ENCODE peak calls at places on chromosomes 16 and 17, in eight cellular contexts. One of them, this sample, is unnamed.

GRCh38 chr17:32903774-32904673 is 23.9 kb upstream of the TMEM98 start:
- DNase-seq in dorsolateral prefrontal cortex: no peak
- DNase-seq in GM13977: no peak
- DNase-seq in neural crest cell: no peak
- DNase-seq in CD8-positive, alpha-beta T cell: no peak
- DNase-seq in OCI-LY7: no peak
- DNase-seq in adrenal gland: no peak
- DNase-seq in esophagus muscularis mucosa: peak
- DNase-seq in this sample: no peak

GRCh38 chr17:48910370-48910769 is 2.2 kb downstream of the UBE2Z start:
- DNase-seq in dorsolateral prefrontal cortex: no peak
- DNase-seq in GM13977: no peak
- DNase-seq in CD8-positive, alpha-beta T cell: no peak
- DNase-seq in neural crest cell: no peak
- DNase-seq in adrenal gland: no peak
- DNase-seq in esophagus muscularis mucosa: no peak
- DNase-seq in OCI-LY7: no peak
- DNase-seq in this sample: no peak

GRCh38 chr17:43030137-43030767 is 5.2 kb downstream of the RND2 start:
- DNase-seq in neural crest cell: no peak
- DNase-seq in OCI-LY7: no peak
- DNase-seq in CD8-positive, alpha-beta T cell: no peak
- DNase-seq in adrenal gland: no peak
- DNase-seq in dorsolateral prefrontal cortex: no peak
- DNase-seq in GM13977: no peak
- DNase-seq in esophagus muscularis mucosa: no peak
- DNase-seq in this sample: no peak

GRCh38 chr16:20020976-20021375 is 52.7 kb downstream of the GPR139 start:
- DNase-seq in GM13977: no peak
- DNase-seq in adrenal gland: no peak
- DNase-seq in dorsolateral prefrontal cortex: no peak
- DNase-seq in esophagus muscularis mucosa: no peak
- DNase-seq in CD8-positive, alpha-beta T cell: no peak
- DNase-seq in OCI-LY7: no peak
- DNase-seq in neural crest cell: no peak
- DNase-seq in this sample: no peak

GRCh38 chr17:48044851-48045250 is 3.3 kb upstream of the NFE2L1 start:
- DNase-seq in CD8-positive, alpha-beta T cell: no peak
- DNase-seq in adrenal gland: no peak
- DNase-seq in GM13977: no peak
- DNase-seq in dorsolateral prefrontal cortex: no peak
- DNase-seq in esophagus muscularis mucosa: no peak
- DNase-seq in neural crest cell: no peak
- DNase-seq in OCI-LY7: no peak
- DNase-seq in this sample: no peak

GRCh38 chr17:55852734-55853133 is 101.9 kb downstream of the PCTP start:
- DNase-seq in OCI-LY7: peak
- DNase-seq in CD8-positive, alpha-beta T cell: no peak
- DNase-seq in GM13977: no peak
- DNase-seq in neural crest cell: no peak
- DNase-seq in dorsolateral prefrontal cortex: no peak
- DNase-seq in adrenal gland: no peak
- DNase-seq in esophagus muscularis mucosa: no peak
- DNase-seq in this sample: no peak

GRCh38 chr17:30031214-30031869 is 85.3 kb upstream of the NSRP1 start:
- DNase-seq in neural crest cell: no peak
- DNase-seq in OCI-LY7: peak
- DNase-seq in CD8-positive, alpha-beta T cell: no peak
- DNase-seq in GM13977: peak
- DNase-seq in adrenal gland: no peak
- DNase-seq in dorsolateral prefrontal cortex: no peak
- DNase-seq in esophagus muscularis mucosa: no peak
- DNase-seq in this sample: peak

GRCh38 chr16:3590736-3591435 is 13.7 kb upstream of the NLRC3 start:
- DNase-seq in GM13977: peak
- DNase-seq in OCI-LY7: no peak
- DNase-seq in esophagus muscularis mucosa: no peak
- DNase-seq in neural crest cell: no peak
- DNase-seq in adrenal gland: no peak
- DNase-seq in dorsolateral prefrontal cortex: no peak
- DNase-seq in CD8-positive, alpha-beta T cell: no peak
- DNase-seq in this sample: no peak

GRCh38 chr17:29682987-29683386 is 60.3 kb upstream of the CORO6 start:
- DNase-seq in dorsolateral prefrontal cortex: no peak
- DNase-seq in OCI-LY7: no peak
- DNase-seq in GM13977: no peak
- DNase-seq in neural crest cell: no peak
- DNase-seq in adrenal gland: no peak
- DNase-seq in CD8-positive, alpha-beta T cell: no peak
- DNase-seq in esophagus muscularis mucosa: no peak
- DNase-seq in this sample: no peak

GRCh38 chr17:64736804-64737492 is 74.8 kb upstream of the SMURF2 start:
- DNase-seq in esophagus muscularis mucosa: no peak
- DNase-seq in dorsolateral prefrontal cortex: no peak
- DNase-seq in CD8-positive, alpha-beta T cell: peak
- DNase-seq in adrenal gland: peak
- DNase-seq in OCI-LY7: peak
- DNase-seq in neural crest cell: peak
- DNase-seq in GM13977: no peak
- DNase-seq in this sample: no peak

GRCh38 chr16:81137754-81138153 is 41.6 kb upstream of the GCSH start:
- DNase-seq in OCI-LY7: no peak
- DNase-seq in dorsolateral prefrontal cortex: no peak
- DNase-seq in CD8-positive, alpha-beta T cell: no peak
- DNase-seq in GM13977: no peak
- DNase-seq in neural crest cell: no peak
- DNase-seq in esophagus muscularis mucosa: no peak
- DNase-seq in adrenal gland: no peak
- DNase-seq in this sample: no peak

GRCh38 chr16:81137012-81137335 is 40.8 kb upstream of the GCSH start:
- DNase-seq in neural crest cell: no peak
- DNase-seq in CD8-positive, alpha-beta T cell: no peak
- DNase-seq in esophagus muscularis mucosa: no peak
- DNase-seq in OCI-LY7: no peak
- DNase-seq in GM13977: no peak
- DNase-seq in dorsolateral prefrontal cortex: no peak
- DNase-seq in adrenal gland: peak
- DNase-seq in this sample: no peak

GRCh38 chr16:81140930-81141780 is 45.0 kb upstream of the GCSH start:
- DNase-seq in CD8-positive, alpha-beta T cell: no peak
- DNase-seq in neural crest cell: no peak
- DNase-seq in esophagus muscularis mucosa: no peak
- DNase-seq in GM13977: no peak
- DNase-seq in adrenal gland: no peak
- DNase-seq in dorsolateral prefrontal cortex: no peak
- DNase-seq in OCI-LY7: peak
- DNase-seq in this sample: no peak

DNA sequence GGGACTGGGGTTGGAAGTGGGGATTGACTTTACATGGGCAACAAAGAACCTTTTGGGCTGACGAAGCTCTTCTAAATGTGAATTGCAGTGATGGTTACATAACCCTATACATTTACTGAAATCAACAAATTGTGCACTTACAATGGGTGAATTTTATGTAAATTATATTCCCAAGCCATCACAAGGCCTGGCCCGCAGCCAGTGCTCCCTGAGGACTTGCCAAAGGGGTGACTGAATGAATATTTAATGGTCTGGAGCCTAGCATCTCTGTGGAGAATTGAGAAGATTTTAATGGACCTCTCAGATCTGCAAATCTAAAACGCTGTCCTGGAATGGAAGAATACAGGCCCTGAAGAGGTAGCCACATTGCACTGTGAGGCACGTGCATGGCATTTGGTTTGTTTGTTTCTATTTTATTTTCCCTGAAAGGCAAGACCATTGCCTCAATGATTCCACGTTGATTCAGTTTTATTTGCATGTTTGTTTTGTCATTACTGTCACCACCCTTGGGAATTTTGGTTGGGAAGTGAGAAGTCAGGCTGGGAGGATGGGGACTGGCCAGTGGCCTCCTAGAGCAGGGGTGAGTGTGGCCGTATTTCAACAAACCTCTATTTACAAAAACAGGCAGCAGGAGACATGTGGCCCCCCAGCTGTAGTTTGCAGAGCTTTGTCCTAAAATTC is 40.3 kb upstream of the GCSH start:
- DNase-seq in CD8-positive, alpha-beta T cell: no peak
- DNase-seq in dorsolateral prefrontal cortex: peak
- DNase-seq in esophagus muscularis mucosa: no peak
- DNase-seq in adrenal gland: no peak
- DNase-seq in OCI-LY7: no peak
- DNase-seq in GM13977: no peak
- DNase-seq in neural crest cell: no peak
- DNase-seq in this sample: no peak
- TF ChIP-seq CTCF in CD8-positive, alpha-beta T cell: no peak
- TF ChIP-seq CTCF in dorsolateral prefrontal cortex: no peak
- TF ChIP-seq CTCF in esophagus muscularis mucosa: no peak
- TF ChIP-seq CTCF in adrenal gland: no peak
- TF ChIP-seq CTCF in OCI-LY7: no peak
- TF ChIP-seq CTCF in GM13977: no peak
- TF ChIP-seq CTCF in neural crest cell: no peak
- TF ChIP-seq CTCF in this sample: no peak

DNA sequence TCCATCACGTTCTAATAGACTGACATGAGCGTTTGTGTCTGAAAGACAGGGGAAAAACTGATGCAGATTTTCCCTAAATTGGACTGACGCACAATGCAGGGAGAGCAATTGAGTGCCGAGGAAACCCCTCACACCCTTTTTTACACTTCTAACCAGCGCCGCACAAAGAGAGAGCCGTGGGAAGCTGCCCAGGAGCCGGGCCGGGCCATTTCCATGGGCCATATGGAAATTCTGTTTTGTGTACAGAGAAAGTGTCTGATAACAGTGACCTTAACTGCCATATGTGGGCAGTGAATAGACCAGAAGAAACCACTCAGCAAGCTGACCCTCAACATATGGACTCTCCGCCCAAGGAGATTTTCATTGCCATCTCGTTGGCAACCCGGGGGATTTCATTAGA is 225.9 kb upstream of the IRX3 start:
- DNase-seq in neural crest cell: no peak
- DNase-seq in esophagus muscularis mucosa: no peak
- DNase-seq in dorsolateral prefrontal cortex: no peak
- DNase-seq in GM13977: no peak
- DNase-seq in adrenal gland: no peak
- DNase-seq in OCI-LY7: no peak
- DNase-seq in CD8-positive, alpha-beta T cell: no peak
- DNase-seq in this sample: no peak
- TF ChIP-seq CTCF in neural crest cell: no peak
- TF ChIP-seq CTCF in esophagus muscularis mucosa: no peak
- TF ChIP-seq CTCF in dorsolateral prefrontal cortex: no peak
- TF ChIP-seq CTCF in GM13977: no peak
- TF ChIP-seq CTCF in adrenal gland: no peak
- TF ChIP-seq CTCF in OCI-LY7: no peak
- TF ChIP-seq CTCF in CD8-positive, alpha-beta T cell: no peak
- TF ChIP-seq CTCF in this sample: no peak

DNA sequence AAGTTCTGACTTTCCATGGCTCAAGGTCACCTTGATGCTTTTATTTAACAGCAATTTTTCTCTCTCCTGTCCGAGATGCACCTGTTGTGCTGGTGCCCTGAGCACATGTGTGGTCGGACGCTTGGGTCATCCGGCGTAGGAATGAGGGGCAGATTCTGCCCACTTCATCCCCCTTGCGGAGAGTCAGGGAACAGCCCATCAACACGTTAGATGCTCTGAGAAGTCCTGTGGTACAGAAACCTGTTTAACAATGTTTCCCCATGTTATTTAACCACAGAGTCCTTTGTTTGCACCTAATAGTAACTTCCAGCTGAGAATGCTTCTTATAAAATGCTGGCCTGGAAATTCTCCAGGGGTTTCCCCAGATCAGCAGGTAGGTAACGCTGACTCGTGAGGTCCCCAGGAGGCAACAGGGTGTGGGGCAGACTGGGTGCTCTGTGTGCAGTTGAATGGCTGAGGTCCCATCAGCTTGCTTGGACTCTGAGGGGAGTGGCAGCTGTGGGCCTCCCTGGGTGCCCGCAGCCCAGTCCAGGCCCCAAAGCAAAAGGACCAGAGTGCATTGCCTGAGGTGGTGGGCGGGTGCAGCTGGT is 17.8 kb downstream of the DOC2B start:
- DNase-seq in CD8-positive, alpha-beta T cell: no peak
- DNase-seq in adrenal gland: no peak
- DNase-seq in dorsolateral prefrontal cortex: no peak
- DNase-seq in GM13977: no peak
- DNase-seq in esophagus muscularis mucosa: no peak
- DNase-seq in neural crest cell: no peak
- DNase-seq in OCI-LY7: no peak
- DNase-seq in this sample: no peak
- TF ChIP-seq CTCF in CD8-positive, alpha-beta T cell: no peak
- TF ChIP-seq CTCF in adrenal gland: no peak
- TF ChIP-seq CTCF in dorsolateral prefrontal cortex: no peak
- TF ChIP-seq CTCF in GM13977: no peak
- TF ChIP-seq CTCF in esophagus muscularis mucosa: no peak
- TF ChIP-seq CTCF in neural crest cell: peak
- TF ChIP-seq CTCF in OCI-LY7: no peak
- TF ChIP-seq CTCF in this sample: no peak

GRCh38 chr16:1378087-1378803 is 26.5 kb downstream of the GNPTG start:
- DNase-seq in dorsolateral prefrontal cortex: no peak
- DNase-seq in CD8-positive, alpha-beta T cell: no peak
- DNase-seq in adrenal gland: no peak
- DNase-seq in neural crest cell: no peak
- DNase-seq in esophagus muscularis mucosa: no peak
- DNase-seq in GM13977: no peak
- DNase-seq in OCI-LY7: no peak
- DNase-seq in this sample: no peak

GRCh38 chr16:1379054-1379862 is 27.5 kb downstream of the GNPTG start:
- DNase-seq in adrenal gland: peak
- DNase-seq in esophagus muscularis mucosa: peak
- DNase-seq in OCI-LY7: peak
- DNase-seq in GM13977: peak
- DNase-seq in dorsolateral prefrontal cortex: no peak
- DNase-seq in CD8-positive, alpha-beta T cell: peak
- DNase-seq in neural crest cell: peak
- DNase-seq in this sample: peak

GRCh38 chr16:1380195-1380594 is 28.5 kb downstream of the GNPTG start:
- DNase-seq in CD8-positive, alpha-beta T cell: no peak
- DNase-seq in esophagus muscularis mucosa: no peak
- DNase-seq in GM13977: no peak
- DNase-seq in dorsolateral prefrontal cortex: no peak
- DNase-seq in OCI-LY7: no peak
- DNase-seq in adrenal gland: no peak
- DNase-seq in neural crest cell: no peak
- DNase-seq in this sample: no peak

GRCh38 chr16:1378804-1379053 is 27.0 kb downstream of the GNPTG start:
- DNase-seq in GM13977: no peak
- DNase-seq in CD8-positive, alpha-beta T cell: no peak
- DNase-seq in neural crest cell: no peak
- DNase-seq in adrenal gland: no peak
- DNase-seq in OCI-LY7: no peak
- DNase-seq in dorsolateral prefrontal cortex: no peak
- DNase-seq in esophagus muscularis mucosa: no peak
- DNase-seq in this sample: no peak

DNA sequence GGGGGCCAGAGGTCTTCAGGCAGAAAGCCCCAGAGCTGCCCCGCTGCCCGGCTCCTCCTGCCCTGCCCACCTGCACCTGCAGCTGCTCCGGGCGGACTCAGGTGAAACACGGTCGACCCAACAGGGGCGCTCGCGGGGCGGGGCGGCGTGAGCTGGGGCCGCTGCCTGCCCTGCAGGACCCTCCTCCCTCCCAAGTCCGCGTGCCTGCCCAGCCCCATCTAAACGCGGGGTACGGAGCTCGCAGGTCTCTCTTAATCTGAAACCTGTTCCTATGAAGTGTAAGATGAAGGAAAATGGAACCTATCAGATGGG is 28.1 kb downstream of the GNPTG start:
- DNase-seq in adrenal gland: no peak
- DNase-seq in neural crest cell: no peak
- DNase-seq in OCI-LY7: no peak
- DNase-seq in GM13977: no peak
- DNase-seq in CD8-positive, alpha-beta T cell: no peak
- DNase-seq in esophagus muscularis mucosa: no peak
- DNase-seq in dorsolateral prefrontal cortex: no peak
- DNase-seq in this sample: no peak
- TF ChIP-seq CTCF in adrenal gland: no peak
- TF ChIP-seq CTCF in neural crest cell: no peak
- TF ChIP-seq CTCF in OCI-LY7: peak
- TF ChIP-seq CTCF in GM13977: no peak
- TF ChIP-seq CTCF in CD8-positive, alpha-beta T cell: no peak
- TF ChIP-seq CTCF in esophagus muscularis mucosa: no peak
- TF ChIP-seq CTCF in dorsolateral prefrontal cortex: no peak
- TF ChIP-seq CTCF in this sample: no peak